ENCODE peak calls at places on chromosomes 7 and 10, in ten cellular contexts. D, A, E, P, H, M, Q, T, X and L are unnamed samples.

GRCh38 chr10:15344876-15345285 is 26.2 kb downstream of the FAM171A1 start:
- DNase-seq in D (no peak), A (no peak), E (peak), P (no peak), H (no peak), M (no peak), Q (no peak), T (no peak), X (no peak), L (no peak)

GRCh38 chr7:142300689-142301088 is 42.8 kb upstream of the PRSS58 start:
- DNase-seq in D (no peak), A (no peak), E (no peak), P (no peak), H (no peak), M (no peak), Q (no peak), T (peak), X (no peak), L (no peak)

GRCh38 chr7:132817844-132818427 is 241.7 kb upstream of the PLXNA4 start:
- DNase-seq in D (no peak), A (no peak), E (peak), P (no peak), H (no peak), M (no peak), Q (no peak), T (no peak), X (no peak), L (no peak)

GRCh38 chr7:112182749-112183148 is 23.4 kb downstream of the DOCK4 start:
- DNase-seq in D (peak), A (no peak), E (no peak), P (no peak), H (peak), M (no peak), Q (no peak), T (no peak), X (no peak), L (peak)

GRCh38 chr7:131108212-131108980 is 219.3 kb upstream of the MKLN1 start:
- DNase-seq in D (no peak), A (peak), E (peak), P (no peak), H (no peak), M (no peak), Q (no peak), T (peak), X (no peak), L (no peak)

GRCh38 chr7:143448429-143448828 is 5.2 kb downstream of the TAS2R60 start:
- DNase-seq in D (no peak), A (no peak), E (no peak), P (no peak), H (no peak), M (no peak), Q (no peak), T (no peak), X (no peak), L (no peak)

GRCh38 chr7:100801833-100802568 is 25.3 kb downstream of the EPHB4 start:
- DNase-seq in D (peak), A (no peak), E (peak), P (no peak), H (no peak), M (peak), Q (peak), T (peak), X (no peak), L (no peak)

GRCh38 chr7:19390795-19391194 is 245.6 kb upstream of the FERD3L start:
- DNase-seq in D (no peak), A (no peak), E (no peak), P (no peak), H (no peak), M (no peak), Q (no peak), T (no peak), X (no peak), L (no peak)

GRCh38 chr10:103555321-103555649 is 61.8 kb downstream of the NEURL1 start:
- DNase-seq in D (no peak), A (no peak), E (no peak), P (no peak), H (no peak), M (no peak), Q (no peak), T (no peak), X (no peak), L (no peak)
- H3K27ac ChIP-seq in D (no peak), A (no peak), E (no peak), P (no peak), H (no peak), M (no peak), Q (no peak), T (no peak), X (peak), L (no peak)

DNA sequence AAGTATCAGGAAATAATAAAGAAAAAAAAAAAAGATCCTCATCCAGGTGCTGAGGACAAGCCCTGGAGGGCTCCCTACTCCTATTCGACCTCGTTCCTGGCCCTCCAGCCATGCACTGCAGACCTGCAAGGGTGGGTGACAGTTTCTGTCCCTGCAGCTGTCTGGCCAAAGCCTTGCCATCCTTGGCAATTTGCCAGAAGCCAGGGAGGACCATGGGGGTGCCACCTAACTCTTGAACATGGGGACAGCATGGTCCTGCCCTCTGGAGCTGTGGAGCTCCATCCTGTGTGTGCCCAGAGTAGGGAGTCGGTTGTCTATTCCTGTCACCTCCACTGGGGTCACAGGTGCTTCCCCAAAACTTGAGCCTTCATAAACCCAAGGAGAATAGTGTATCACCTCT is 27.8 kb downstream of the DMBT1 start:
- DNase-seq in D (no peak), A (no peak), E (no peak), P (no peak), H (no peak), M (no peak), Q (no peak), T (no peak), X (no peak), L (no peak)
- H3K27ac ChIP-seq in D (no peak), A (no peak), E (no peak), P (no peak), H (no peak), M (no peak), Q (no peak), T (no peak), X (no peak), L (no peak)

DNA sequence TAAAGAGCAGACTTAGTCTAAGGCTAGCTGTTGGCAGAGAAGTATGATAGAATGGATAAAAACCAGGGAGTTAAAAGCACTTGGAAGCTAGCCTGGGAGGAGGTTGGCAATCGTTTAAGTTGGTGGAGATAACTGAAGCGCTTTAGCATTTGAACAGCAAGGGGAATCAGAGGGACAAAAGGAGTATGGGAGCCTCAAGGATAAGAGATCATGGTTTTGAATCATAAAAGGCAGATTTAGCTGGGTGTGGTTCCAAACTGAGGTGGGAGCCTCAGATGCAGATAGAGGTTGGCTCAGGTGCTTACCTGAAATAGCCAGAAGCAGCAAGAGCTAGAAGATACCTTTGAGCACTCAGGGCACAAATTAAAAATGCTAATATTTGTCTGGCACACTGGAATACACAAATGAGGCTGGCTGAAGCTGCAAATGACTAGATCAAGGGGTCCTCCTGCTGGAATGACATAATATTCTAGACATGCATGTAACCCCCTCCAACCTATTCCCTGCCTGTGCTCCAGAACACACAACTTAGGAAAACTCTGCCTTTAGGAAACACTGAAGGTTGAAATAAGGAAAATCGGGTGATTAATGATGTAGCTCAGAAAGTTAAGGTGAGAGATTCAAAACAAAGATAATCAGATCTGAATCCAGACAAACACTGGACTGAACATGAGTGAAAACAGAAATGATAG is 372.3 kb upstream of the LRRN3 start:
- DNase-seq in D (no peak), A (no peak), E (no peak), P (no peak), H (no peak), M (no peak), Q (no peak), T (peak), X (no peak), L (no peak)
- H3K27ac ChIP-seq in D (no peak), A (no peak), E (no peak), P (no peak), H (no peak), M (no peak), Q (no peak), T (no peak), X (no peak), L (no peak)

GRCh38 chr10:7945025-7945424 is 109.5 kb upstream of the GATA3 start:
- DNase-seq in D (no peak), A (no peak), E (peak), P (no peak), H (no peak), M (no peak), Q (no peak), T (no peak), X (no peak), L (no peak)

GRCh38 chr10:7942859-7943258 is 111.6 kb upstream of the GATA3 start:
- DNase-seq in D (no peak), A (no peak), E (no peak), P (no peak), H (no peak), M (no peak), Q (no peak), T (no peak), X (no peak), L (no peak)

GRCh38 chr10:7942311-7942710 is 112.2 kb upstream of the GATA3 start:
- DNase-seq in D (no peak), A (no peak), E (no peak), P (no peak), H (no peak), M (no peak), Q (no peak), T (no peak), X (no peak), L (no peak)

GRCh38 chr10:7944537-7944936 is 110.0 kb upstream of the GATA3 start:
- DNase-seq in D (no peak), A (no peak), E (no peak), P (no peak), H (no peak), M (no peak), Q (no peak), T (no peak), X (no peak), L (no peak)

GRCh38 chr10:7941576-7941975 is 112.9 kb upstream of the GATA3 start:
- DNase-seq in D (no peak), A (no peak), E (no peak), P (no peak), H (no peak), M (no peak), Q (no peak), T (no peak), X (no peak), L (no peak)
- H3K27ac ChIP-seq in D (no peak), A (no peak), E (no peak), P (no peak), H (no peak), M (no peak), Q (no peak), T (no peak), X (no peak), L (no peak)

DNA sequence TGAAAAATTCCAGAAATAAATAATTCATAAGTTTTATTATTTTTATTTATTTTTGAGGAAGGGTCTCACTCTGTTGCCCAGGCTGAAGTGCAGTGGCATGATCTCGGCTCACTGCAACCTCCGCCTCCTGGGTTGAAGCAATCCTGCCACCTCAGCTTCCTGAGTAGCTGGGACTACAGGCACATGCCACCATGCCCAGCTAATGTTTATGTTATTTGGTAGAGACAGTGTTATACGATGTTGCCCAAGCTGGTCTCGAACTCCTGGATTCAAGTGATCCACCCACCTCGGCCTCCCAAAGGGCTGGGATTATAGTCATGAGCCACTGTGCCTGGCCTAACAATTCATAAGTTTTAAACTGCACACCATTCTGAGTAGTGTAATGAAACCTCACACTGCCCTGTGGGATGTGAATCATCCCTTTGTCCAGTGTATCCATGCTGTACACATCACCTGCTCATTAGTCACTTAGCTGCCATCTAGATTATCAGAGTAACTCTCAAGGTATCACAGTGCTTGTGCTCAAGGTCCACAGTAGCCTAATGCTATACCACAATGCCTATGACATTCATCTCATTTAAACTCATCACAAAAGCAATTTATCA is 17.9 kb downstream of the RTKN2 start:
- DNase-seq in D (peak), A (no peak), E (peak), P (no peak), H (no peak), M (no peak), Q (no peak), T (no peak), X (no peak), L (no peak)
- H3K27ac ChIP-seq in D (peak), A (no peak), E (peak), P (no peak), H (no peak), M (no peak), Q (no peak), T (no peak), X (no peak), L (no peak)

GRCh38 chr7:24967696-24968095 is 12.3 kb downstream of the OSBPL3 start:
- DNase-seq in D (no peak), A (peak), E (no peak), P (no peak), H (no peak), M (no peak), Q (no peak), T (no peak), X (no peak), L (no peak)

GRCh38 chr7:24964177-24964576 is 15.8 kb downstream of the OSBPL3 start:
- DNase-seq in D (no peak), A (no peak), E (no peak), P (no peak), H (no peak), M (no peak), Q (no peak), T (no peak), X (no peak), L (no peak)

GRCh38 chr7:24965831-24966708 is 13.9 kb downstream of the OSBPL3 start:
- DNase-seq in D (peak), A (peak), E (no peak), P (no peak), H (no peak), M (peak), Q (no peak), T (peak), X (no peak), L (no peak)

GRCh38 chr7:24968165-24968564 is 11.8 kb downstream of the OSBPL3 start:
- DNase-seq in D (no peak), A (no peak), E (no peak), P (no peak), H (no peak), M (no peak), Q (no peak), T (no peak), X (no peak), L (no peak)

GRCh38 chr7:24966802-24967201 is 13.2 kb downstream of the OSBPL3 start:
- DNase-seq in D (no peak), A (no peak), E (no peak), P (no peak), H (no peak), M (no peak), Q (no peak), T (no peak), X (no peak), L (no peak)
- H3K27ac ChIP-seq in D (peak), A (peak), E (no peak), P (no peak), H (no peak), M (no peak), Q (no peak), T (no peak), X (no peak), L (no peak)

GRCh38 chr7:43151076-43151475 is 38.6 kb downstream of the HECW1 start:
- DNase-seq in D (no peak), A (no peak), E (no peak), P (no peak), H (no peak), M (no peak), Q (no peak), T (no peak), X (no peak), L (no peak)
- H3K27ac ChIP-seq in D (no peak), A (no peak), E (no peak), P (no peak), H (no peak), M (no peak), Q (no peak), T (no peak), X (no peak), L (no peak)

GRCh38 chr7:20895563-20895962 is 108.9 kb upstream of the SP8 start:
- DNase-seq in D (no peak), A (no peak), E (no peak), P (no peak), H (no peak), M (no peak), Q (no peak), T (no peak), X (no peak), L (no peak)
- H3K27ac ChIP-seq in D (no peak), A (no peak), E (no peak), P (no peak), H (no peak), M (no peak), Q (peak), T (no peak), X (no peak), L (no peak)

GRCh38 chr7:81627565-81628287 is 142.1 kb downstream of the HGF start:
- DNase-seq in D (no peak), A (no peak), E (peak), P (no peak), H (no peak), M (no peak), Q (no peak), T (no peak), X (no peak), L (no peak)
- H3K27ac ChIP-seq in D (no peak), A (no peak), E (no peak), P (no peak), H (no peak), M (no peak), Q (no peak), T (no peak), X (no peak), L (no peak)

GRCh38 chr10:31873724-31874123 is 54.9 kb downstream of the ARHGAP12 start:
- DNase-seq in D (no peak), A (no peak), E (no peak), P (no peak), H (no peak), M (no peak), Q (no peak), T (no peak), X (no peak), L (no peak)

GRCh38 chr10:31866118-31866670 is 62.4 kb downstream of the ARHGAP12 start:
- DNase-seq in D (no peak), A (peak), E (no peak), P (no peak), H (no peak), M (no peak), Q (no peak), T (no peak), X (no peak), L (no peak)

GRCh38 chr10:31875608-31876007 is 53.0 kb downstream of the ARHGAP12 start:
- DNase-seq in D (no peak), A (no peak), E (no peak), P (no peak), H (no peak), M (no peak), Q (no peak), T (no peak), X (no peak), L (no peak)

GRCh38 chr10:31867646-31868045 is 61.0 kb downstream of the ARHGAP12 start:
- DNase-seq in D (no peak), A (no peak), E (peak), P (no peak), H (no peak), M (no peak), Q (no peak), T (no peak), X (no peak), L (no peak)

GRCh38 chr10:31871266-31871887 is 57.3 kb downstream of the ARHGAP12 start:
- DNase-seq in D (no peak), A (no peak), E (peak), P (no peak), H (no peak), M (no peak), Q (no peak), T (no peak), X (no peak), L (no peak)
- H3K27ac ChIP-seq in D (peak), A (no peak), E (no peak), P (no peak), H (no peak), M (no peak), Q (no peak), T (no peak), X (no peak), L (no peak)